ENCODE peak calls at places on chromosomes 13 and 19, in five cellular contexts. One of them, this sample, is unnamed.

GRCh38 chr13:38905861-38906260 is 84.8 kb downstream of the STOML3 start:
- DNase-seq in fibroblast of pulmonary artery: no peak
- DNase-seq in fibroblast of villous mesenchyme: no peak
- DNase-seq in HCT116: no peak
- DNase-seq in astrocyte: no peak
- DNase-seq in this sample: no peak

GRCh38 chr19:46346821-46347571 is at the start of gene PPP5C:
- DNase-seq in fibroblast of pulmonary artery: peak; percentile 94
- DNase-seq in fibroblast of villous mesenchyme: peak; percentile 92
- DNase-seq in HCT116: peak; percentile 89
- DNase-seq in astrocyte: peak; percentile 94
- DNase-seq in this sample: peak; percentile 93

GRCh38 chr13:36509369-36509768 is 77.1 kb downstream of the CCNA1 start:
- DNase-seq in fibroblast of pulmonary artery: no peak
- DNase-seq in fibroblast of villous mesenchyme: no peak
- DNase-seq in HCT116: no peak
- DNase-seq in astrocyte: no peak
- DNase-seq in this sample: no peak

GRCh38 chr13:52815330-52815729 is 33.1 kb downstream of the PCDH8 start:
- DNase-seq in fibroblast of pulmonary artery: no peak
- DNase-seq in fibroblast of villous mesenchyme: no peak
- DNase-seq in HCT116: no peak
- DNase-seq in astrocyte: no peak
- DNase-seq in this sample: no peak

GRCh38 chr13:77143325-77143907 is 116.5 kb upstream of the FBXL3 start:
- DNase-seq in fibroblast of pulmonary artery: peak; percentile 72
- DNase-seq in fibroblast of villous mesenchyme: peak; percentile 50
- DNase-seq in HCT116: no peak
- DNase-seq in astrocyte: no peak
- DNase-seq in this sample: peak; percentile 72

GRCh38 chr19:2428027-2428690 is 773 bp upstream of the TIMM13 start:
- DNase-seq in fibroblast of pulmonary artery: no peak
- DNase-seq in fibroblast of villous mesenchyme: no peak
- DNase-seq in HCT116: no peak
- DNase-seq in astrocyte: no peak
- DNase-seq in this sample: peak; percentile 40

GRCh38 chr13:107422421-107422820 is 792.9 kb downstream of the LIG4 start:
- DNase-seq in fibroblast of pulmonary artery: no peak
- DNase-seq in fibroblast of villous mesenchyme: no peak
- DNase-seq in HCT116: no peak
- DNase-seq in astrocyte: no peak
- DNase-seq in this sample: no peak

GRCh38 chr13:77136902-77137420 is 110.0 kb upstream of the FBXL3 start:
- DNase-seq in fibroblast of pulmonary artery: peak; percentile 71
- DNase-seq in fibroblast of villous mesenchyme: peak; percentile 89
- DNase-seq in HCT116: no peak
- DNase-seq in astrocyte: peak; percentile 96
- DNase-seq in this sample: peak; percentile 59

GRCh38 chr13:92387245-92387644 is 839.4 kb upstream of the GPC6 start:
- DNase-seq in fibroblast of pulmonary artery: no peak
- DNase-seq in fibroblast of villous mesenchyme: no peak
- DNase-seq in HCT116: no peak
- DNase-seq in astrocyte: no peak
- DNase-seq in this sample: no peak

GRCh38 chr13:21579754-21580316 is 24.1 kb downstream of the MICU2 start:
- DNase-seq in fibroblast of pulmonary artery: no peak
- DNase-seq in fibroblast of villous mesenchyme: no peak
- DNase-seq in HCT116: no peak
- DNase-seq in astrocyte: no peak
- DNase-seq in this sample: no peak

GRCh38 chr19:54653181-54653809 is 9.5 kb upstream of the LILRB4 start:
- DNase-seq in fibroblast of pulmonary artery: peak; percentile 31
- DNase-seq in fibroblast of villous mesenchyme: peak; percentile 16
- DNase-seq in HCT116: peak; percentile 31
- DNase-seq in astrocyte: peak; percentile 1
- DNase-seq in this sample: peak; percentile 42

GRCh38 chr13:45737571-45738002 is 35.5 kb downstream of the CBY2 start:
- DNase-seq in fibroblast of pulmonary artery: no peak
- DNase-seq in fibroblast of villous mesenchyme: no peak
- DNase-seq in HCT116: peak; percentile 16
- DNase-seq in astrocyte: no peak
- DNase-seq in this sample: no peak

GRCh38 chr19:15508035-15508710 is at the start of gene CYP4F22:
- DNase-seq in fibroblast of pulmonary artery: no peak
- DNase-seq in fibroblast of villous mesenchyme: no peak
- DNase-seq in HCT116: no peak
- DNase-seq in astrocyte: no peak
- DNase-seq in this sample: no peak

GRCh38 chr13:48504606-48505369 is 28.1 kb downstream of the RCBTB2 start:
- DNase-seq in fibroblast of pulmonary artery: no peak
- DNase-seq in fibroblast of villous mesenchyme: no peak
- DNase-seq in HCT116: no peak
- DNase-seq in astrocyte: no peak
- DNase-seq in this sample: no peak
- TF ChIP-seq CTCF in fibroblast of pulmonary artery: no peak
- TF ChIP-seq CTCF in fibroblast of villous mesenchyme: no peak
- TF ChIP-seq CTCF in HCT116: no peak
- TF ChIP-seq CTCF in astrocyte: no peak
- TF ChIP-seq CTCF in this sample: no peak

GRCh38 chr13:42279080-42279479 is 7.1 kb downstream of the AKAP11 start:
- DNase-seq in fibroblast of pulmonary artery: no peak
- DNase-seq in fibroblast of villous mesenchyme: no peak
- DNase-seq in HCT116: no peak
- DNase-seq in astrocyte: peak; percentile 36
- DNase-seq in this sample: no peak

GRCh38 chr13:42275506-42275905 is 3.6 kb downstream of the AKAP11 start:
- DNase-seq in fibroblast of pulmonary artery: no peak
- DNase-seq in fibroblast of villous mesenchyme: no peak
- DNase-seq in HCT116: no peak
- DNase-seq in astrocyte: no peak
- DNase-seq in this sample: no peak

GRCh38 chr13:42276683-42277082 is 4.7 kb downstream of the AKAP11 start:
- DNase-seq in fibroblast of pulmonary artery: no peak
- DNase-seq in fibroblast of villous mesenchyme: peak; percentile 86
- DNase-seq in HCT116: no peak
- DNase-seq in astrocyte: no peak
- DNase-seq in this sample: no peak

GRCh38 chr13:42279986-42280385 is 8.0 kb downstream of the AKAP11 start:
- DNase-seq in fibroblast of pulmonary artery: no peak
- DNase-seq in fibroblast of villous mesenchyme: no peak
- DNase-seq in HCT116: no peak
- DNase-seq in astrocyte: no peak
- DNase-seq in this sample: no peak

GRCh38 chr13:42277618-42278276 is 5.8 kb downstream of the AKAP11 start:
- DNase-seq in fibroblast of pulmonary artery: no peak
- DNase-seq in fibroblast of villous mesenchyme: no peak
- DNase-seq in HCT116: no peak
- DNase-seq in astrocyte: peak; percentile 23
- DNase-seq in this sample: peak; percentile 24
- TF ChIP-seq CTCF in fibroblast of pulmonary artery: no peak
- TF ChIP-seq CTCF in fibroblast of villous mesenchyme: no peak
- TF ChIP-seq CTCF in HCT116: no peak
- TF ChIP-seq CTCF in astrocyte: no peak
- TF ChIP-seq CTCF in this sample: no peak

GRCh38 chr19:43124360-43124759 is 41.9 kb upstream of the PSG2 start:
- DNase-seq in fibroblast of pulmonary artery: no peak
- DNase-seq in fibroblast of villous mesenchyme: no peak
- DNase-seq in HCT116: no peak
- DNase-seq in astrocyte: no peak
- DNase-seq in this sample: no peak
- TF ChIP-seq CTCF in fibroblast of pulmonary artery: no peak
- TF ChIP-seq CTCF in fibroblast of villous mesenchyme: no peak
- TF ChIP-seq CTCF in HCT116: peak; percentile 50
- TF ChIP-seq CTCF in astrocyte: no peak
- TF ChIP-seq CTCF in this sample: peak; percentile 34

DNA sequence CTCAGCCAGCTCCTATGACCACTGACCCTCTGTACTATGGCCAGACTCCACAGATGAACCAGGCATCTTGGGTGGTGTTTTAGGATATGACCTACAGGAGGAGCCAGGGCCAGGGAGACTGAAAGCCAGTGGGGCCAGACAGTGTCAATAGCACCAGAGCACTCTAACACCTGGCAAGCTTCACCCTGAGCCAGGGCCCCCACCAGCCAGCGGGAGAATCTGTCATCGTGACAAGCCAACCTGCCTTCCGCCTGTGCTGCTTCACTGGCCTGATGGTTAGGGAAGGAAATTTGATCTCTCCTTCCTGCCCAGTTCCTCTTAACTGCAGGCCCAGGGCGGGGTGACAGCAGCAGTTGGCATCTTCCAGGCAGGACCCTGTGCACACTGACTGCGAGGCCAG is 222.4 kb downstream of the UQCRFS1 start:
- DNase-seq in fibroblast of pulmonary artery: no peak
- DNase-seq in fibroblast of villous mesenchyme: no peak
- DNase-seq in HCT116: no peak
- DNase-seq in astrocyte: no peak
- DNase-seq in this sample: no peak
- TF ChIP-seq CTCF in fibroblast of pulmonary artery: no peak
- TF ChIP-seq CTCF in fibroblast of villous mesenchyme: no peak
- TF ChIP-seq CTCF in HCT116: no peak
- TF ChIP-seq CTCF in astrocyte: no peak
- TF ChIP-seq CTCF in this sample: no peak

GRCh38 chr19:6826281-6826920 is 53.9 kb downstream of the VAV1 start:
- DNase-seq in fibroblast of pulmonary artery: no peak
- DNase-seq in fibroblast of villous mesenchyme: no peak
- DNase-seq in HCT116: no peak
- DNase-seq in astrocyte: no peak
- DNase-seq in this sample: no peak

GRCh38 chr19:6828306-6828697 is 55.8 kb downstream of the VAV1 start:
- DNase-seq in fibroblast of pulmonary artery: no peak
- DNase-seq in fibroblast of villous mesenchyme: no peak
- DNase-seq in HCT116: peak; percentile 94
- DNase-seq in astrocyte: no peak
- DNase-seq in this sample: peak; percentile 2

GRCh38 chr19:6821639-6822310 is 49.3 kb downstream of the VAV1 start:
- DNase-seq in fibroblast of pulmonary artery: no peak
- DNase-seq in fibroblast of villous mesenchyme: no peak
- DNase-seq in HCT116: no peak
- DNase-seq in astrocyte: no peak
- DNase-seq in this sample: no peak

GRCh38 chr19:6822311-6822670 is 49.8 kb downstream of the VAV1 start:
- DNase-seq in fibroblast of pulmonary artery: no peak
- DNase-seq in fibroblast of villous mesenchyme: no peak
- DNase-seq in HCT116: no peak
- DNase-seq in astrocyte: no peak
- DNase-seq in this sample: no peak

GRCh38 chr19:6825076-6825774 is 52.7 kb downstream of the VAV1 start:
- DNase-seq in fibroblast of pulmonary artery: no peak
- DNase-seq in fibroblast of villous mesenchyme: no peak
- DNase-seq in HCT116: no peak
- DNase-seq in astrocyte: no peak
- DNase-seq in this sample: no peak
- TF ChIP-seq CTCF in fibroblast of pulmonary artery: no peak
- TF ChIP-seq CTCF in fibroblast of villous mesenchyme: no peak
- TF ChIP-seq CTCF in HCT116: no peak
- TF ChIP-seq CTCF in astrocyte: no peak
- TF ChIP-seq CTCF in this sample: no peak

This sample was measured in cardiac fibroblast.